ENCODE peak calls at places on chromosomes 16 and 17, in six cellular contexts. M is AG04449, V is tibial nerve, B is AG10803, N is A549, X is cardiac muscle cell. F is an unnamed sample.

GRCh38 chr17:56761387-56761786 is 72.3 kb downstream of the C17orf67 start:
- DNase-seq in M (no peak), B (no peak), X (no peak), V (no peak), N (no peak), F (no peak)

GRCh38 chr16:75550211-75550662 is 5.8 kb downstream of the TMEM231 start:
- DNase-seq in X (no peak), N (peak; percentile 49), V (no peak), B (no peak), M (no peak), F (no peak)

GRCh38 chr17:75845058-75845711 is 981 bp upstream of the UNC13D start:
- DNase-seq in B (peak; percentile 68), V (peak; percentile 59), N (peak; percentile 92), X (peak; percentile 84), M (no peak), F (no peak)

GRCh38 chr16:75820672-75821071 is 94.4 kb upstream of the CPHXL start:
- DNase-seq in V (no peak), B (no peak), M (no peak), X (no peak), N (peak; percentile 11), F (no peak)

GRCh38 chr16:78258651-78259050 is 159.2 kb downstream of the WWOX start:
- DNase-seq in V (no peak), X (no peak), M (no peak), N (no peak), B (no peak), F (no peak)

GRCh38 chr17:9332164-9332527 is 243.5 kb downstream of the STX8 start:
- DNase-seq in N (no peak), B (no peak), V (no peak), X (no peak), M (no peak), F (no peak)

GRCh38 chr17:38738686-38739085 is 8.5 kb downstream of the CISD3 start:
- DNase-seq in N (no peak), M (no peak), X (no peak), V (no peak), B (no peak), F (no peak)

GRCh38 chr16:20410153-20410723 is 904 bp downstream of the ACSM5 start:
- DNase-seq in X (no peak), M (no peak), B (no peak), N (no peak), V (no peak), F (no peak)

GRCh38 chr17:42845918-42846593 is 1.7 kb downstream of the AOC2 start:
- DNase-seq in B (no peak), M (no peak), X (no peak), N (no peak), V (no peak), F (no peak)

GRCh38 chr16:57446530-57447141 is 549 bp downstream of the CIAPIN1 start:
- DNase-seq in V (no peak), B (peak; percentile 16), N (peak; percentile 35), X (no peak), M (no peak), F (no peak)

GRCh38 chr17:59840908-59841666 is 51.7 kb downstream of the TUBD1 start:
- DNase-seq in V (no peak), N (no peak), X (no peak), B (peak; percentile 63), M (no peak), F (no peak)

GRCh38 chr16:57821149-57821971 is 19.1 kb upstream of the KIFC3 start:
- DNase-seq in M (no peak), N (no peak), V (no peak), X (no peak), B (no peak), F (no peak)

GRCh38 chr17:35804658-35805192 is 4.6 kb upstream of the TAF15 start:
- DNase-seq in N (peak; percentile 98), B (peak; percentile 94), M (peak; percentile 77), X (peak; percentile 89), V (no peak), F (peak; percentile 89)

GRCh38 chr17:69597898-69598692 is 183.6 kb downstream of the MAP2K6 start:
- DNase-seq in V (no peak), M (no peak), X (no peak), N (no peak), B (peak; percentile 63), F (no peak)

GRCh38 chr17:79919862-79920720 is 80.9 kb upstream of the CBX4 start:
- DNase-seq in X (no peak), M (no peak), N (no peak), B (no peak), V (no peak), F (no peak)

GRCh38 chr17:75764711-75765421 is at the start of gene GALK1:
- DNase-seq in B (peak; percentile 64), X (peak; percentile 81), M (no peak), V (peak; percentile 66), N (peak; percentile 81), F (no peak)

GRCh38 chr16:84985079-84986065 is 26.0 kb downstream of the ZDHHC7 start:
- DNase-seq in B (peak; percentile 88), X (no peak), N (no peak), V (no peak), M (peak; percentile 67), F (peak; percentile 35)

GRCh38 chr16:48075398-48075797 is 80.4 kb downstream of the ABCC12 start:
- DNase-seq in N (no peak), X (no peak), M (peak; percentile 70), B (peak; percentile 73), V (no peak), F (no peak)

GRCh38 chr17:57569860-57570259 is 175.2 kb downstream of the CCDC182 start:
- DNase-seq in X (no peak), V (no peak), M (no peak), N (no peak), B (no peak), F (no peak)

GRCh38 chr17:83083368-83084201 is 4.2 kb downstream of the METRNL start:
- DNase-seq in M (peak; percentile 90), X (no peak), N (peak; percentile 38), B (peak; percentile 99), V (no peak), F (peak; percentile 96)

GRCh38 chr17:48100160-48100559 is 1.1 kb downstream of the CBX1 start:
- DNase-seq in M (no peak), X (no peak), N (no peak), V (no peak), B (peak; percentile 73), F (no peak)

GRCh38 chr16:50371936-50372595 is 3.3 kb upstream of the BRD7 start:
- DNase-seq in V (no peak), B (peak; percentile 43), X (peak; percentile 53), N (no peak), M (no peak), F (no peak)

GRCh38 chr17:58219007-58219788 is at the start of gene MKS1:
- DNase-seq in B (peak; percentile 87), N (peak; percentile 100), M (peak; percentile 29), V (peak; percentile 82), X (peak; percentile 97), F (peak; percentile 85)

GRCh38 chr17:27597783-27598320 is 33.1 kb upstream of the LGALS9 start:
- DNase-seq in M (no peak), N (no peak), V (no peak), B (no peak), X (no peak), F (no peak)

GRCh38 chr17:2682304-2682938 is 29.1 kb downstream of the CLUH start:
- DNase-seq in V (no peak), N (no peak), M (no peak), X (no peak), B (no peak), F (no peak)

GRCh38 chr16:83744521-83744981 is 63.2 kb upstream of the HSBP1 start:
- DNase-seq in N (no peak), V (no peak), M (no peak), B (peak; percentile 29), X (no peak), F (no peak)

GRCh38 chr17:2780931-2781454 is 15.2 kb upstream of the RAP1GAP2 start:
- DNase-seq in B (no peak), M (no peak), N (no peak), V (no peak), X (no peak), F (no peak)

GRCh38 chr16:3029499-3030127 is 5.8 kb downstream of the THOC6 start:
- DNase-seq in N (no peak), V (no peak), M (no peak), B (peak; percentile 41), X (no peak), F (no peak)

GRCh38 chr16:77430360-77430759 is 4.5 kb downstream of the ADAMTS18 start:
- DNase-seq in B (no peak), N (no peak), X (no peak), M (no peak), V (no peak), F (no peak)

DNA sequence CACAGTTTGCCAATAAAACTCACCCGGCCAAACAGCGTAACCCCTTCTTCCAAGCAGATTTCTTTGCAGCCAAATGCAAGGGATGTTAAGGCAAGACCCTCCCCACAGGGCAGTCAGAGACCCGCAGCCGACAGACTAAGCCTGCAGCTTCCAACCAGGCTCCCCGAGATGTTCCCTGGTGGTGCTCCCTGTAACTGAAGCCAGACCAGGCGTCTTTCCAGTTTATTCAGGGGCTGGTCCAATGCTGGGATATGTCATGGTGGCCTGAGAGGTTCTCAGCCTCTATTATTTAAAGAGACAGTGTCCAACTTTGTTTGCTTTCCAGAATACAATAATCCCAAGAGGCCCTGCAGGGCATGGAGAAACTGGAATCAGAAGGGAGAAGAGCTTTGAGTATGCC is at the start of gene PMP22:
- DNase-seq in V (no peak), B (no peak), M (no peak), X (no peak), N (no peak), F (no peak)
- H3K4me3 ChIP-seq in V (peak within 1 kb of the TSS; percentile 65), B (peak within 1 kb of the TSS; percentile 35), M (no peak within 1 kb of the TSS), X (no peak within 1 kb of the TSS), N (peak within 1 kb of the TSS; percentile 2), F (no peak within 1 kb of the TSS)

GRCh38 chr16:49183911-49184310 is 97.7 kb downstream of the CBLN1 start:
- DNase-seq in V (no peak), B (no peak), M (no peak), X (peak; percentile 62), N (peak; percentile 5), F (peak; percentile 0)
- TF ChIP-seq CTCF in V (no peak), B (peak; percentile 4), M (no peak), X (no peak), N (no peak), F (peak; percentile 36)

DNA sequence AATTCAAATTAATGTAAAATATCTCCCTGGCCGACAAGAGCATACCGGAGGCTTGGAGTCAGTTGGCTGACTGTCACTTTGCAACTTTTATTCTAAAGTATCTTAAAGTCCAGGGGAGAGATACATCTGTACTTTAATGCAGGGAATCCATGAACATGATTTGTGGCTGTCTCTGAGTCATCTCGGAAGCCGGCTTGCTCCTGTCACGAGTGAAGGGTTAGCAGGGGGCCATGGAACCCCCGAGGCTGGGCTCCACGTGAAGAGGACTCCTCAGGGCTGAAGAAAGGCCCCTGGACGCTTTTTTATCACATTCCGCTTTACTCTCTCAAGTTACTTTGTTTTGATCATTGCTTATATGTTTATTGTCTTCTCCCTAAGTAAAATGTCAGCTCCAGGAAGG is 13.2 kb downstream of the TVP23A start:
- DNase-seq in M (no peak), B (no peak), N (no peak), X (no peak), V (no peak), F (no peak)
- H3K4me3 ChIP-seq in M (no peak overlapping the region), B (no peak overlapping the region), N (no peak overlapping the region), X (no peak overlapping the region), V (no peak overlapping the region), F (no peak overlapping the region)

GRCh38 chr17:32629563-32630190 is 142.9 kb downstream of the CDK5R1 start:
- DNase-seq in X (no peak), B (no peak), V (no peak), N (no peak), M (no peak), F (no peak)
- TF ChIP-seq CTCF in X (no peak), B (no peak), V (no peak), N (no peak), M (no peak), F (no peak)

GRCh38 chr17:77466140-77466539 is 325.4 kb downstream of the SEC14L1 start:
- DNase-seq in N (no peak), V (no peak), X (peak; percentile 61), M (no peak), B (no peak), F (no peak)
- H3K4me3 ChIP-seq in N (no peak overlapping the region), V (no peak overlapping the region), X (no peak overlapping the region), M (no peak overlapping the region), B (no peak overlapping the region), F (no peak overlapping the region)